ENCODE peak calls at places on chromosomes 6 and 20, in eight cellular contexts. G is NT2/D1, T is psoas muscle, D is osteoblast, F is heart right ventricle, C is ovary, U is heart left ventricle, J is PC-9. R is an unnamed sample.

GRCh38 chr6:159045826-159046225 is 1.0 kb upstream of the TAGAP start:
- DNase-seq in G (no peak), T (no peak), D (peak; percentile 37), F (no peak), C (no peak), U (no peak), J (no peak), R (no peak)

GRCh38 chr20:64041781-64042771 is 6.1 kb downstream of the C20orf204 start:
- DNase-seq in G (no peak), T (no peak), D (peak; percentile 84), F (no peak), C (no peak), U (no peak), J (no peak), R (no peak)

GRCh38 chr20:62792182-62792939 is 3.9 kb upstream of the MRGBP start:
- DNase-seq in G (no peak), T (no peak), D (no peak), F (no peak), C (no peak), U (no peak), J (peak; percentile 71), R (no peak)

GRCh38 chr20:62120990-62121775 is 1.1 kb upstream of the LSM14B start:
- DNase-seq in G (no peak), T (peak; percentile 76), D (no peak), F (no peak), C (no peak), U (no peak), J (peak; percentile 64), R (no peak)

GRCh38 chr20:33130553-33130952 is 37.4 kb upstream of the BPIFA2 start:
- DNase-seq in G (no peak), T (no peak), D (no peak), F (no peak), C (no peak), U (no peak), J (peak; percentile 66), R (no peak)

GRCh38 chr20:38789503-38790209 is 15.8 kb upstream of the PPP1R16B start:
- DNase-seq in G (no peak), T (no peak), D (no peak), F (no peak), C (no peak), U (no peak), J (peak; percentile 84), R (no peak)

GRCh38 chr6:1388081-1388926 is 1.1 kb upstream of the FOXF2 start:
- DNase-seq in G (no peak), T (no peak), D (peak; percentile 77), F (no peak), C (no peak), U (no peak), J (no peak), R (no peak)

GRCh38 chr6:29626948-29627761 is 5.8 kb downstream of the GABBR1 start:
- DNase-seq in G (no peak), T (no peak), D (peak; percentile 85), F (no peak), C (peak; percentile 62), U (peak; percentile 25), J (no peak), R (no peak)

GRCh38 chr6:159700970-159701369 is 7.9 kb upstream of the SOD2 start:
- DNase-seq in G (no peak), T (no peak), D (no peak), F (no peak), C (no peak), U (no peak), J (no peak), R (no peak)

GRCh38 chr20:38706482-38706881 is 17.8 kb upstream of the SLC32A1 start:
- DNase-seq in G (no peak), T (no peak), D (no peak), F (no peak), C (no peak), U (no peak), J (no peak), R (no peak)

GRCh38 chr20:35171753-35172433 is at the start of gene PROCR:
- DNase-seq in G (peak; percentile 63), T (peak; percentile 88), D (peak; percentile 98), F (peak; percentile 91), C (peak; percentile 86), U (peak; percentile 88), J (peak; percentile 68), R (peak; percentile 97)

GRCh38 chr6:13299909-13300308 is 28.4 kb downstream of the TBC1D7 start:
- DNase-seq in G (no peak), T (no peak), D (no peak), F (no peak), C (no peak), U (no peak), J (no peak), R (no peak)

GRCh38 chr6:8908638-8909037 is 473.3 kb upstream of the SLC35B3 start:
- DNase-seq in G (no peak), T (no peak), D (no peak), F (no peak), C (no peak), U (no peak), J (no peak), R (no peak)

GRCh38 chr20:60453388-60453787 is 495.2 kb downstream of the CDH26 start:
- DNase-seq in G (no peak), T (no peak), D (no peak), F (no peak), C (no peak), U (no peak), J (no peak), R (peak; percentile 16)

GRCh38 chr20:1448081-1448627 is 18.5 kb downstream of the NSFL1C start:
- DNase-seq in G (no peak), T (no peak), D (no peak), F (no peak), C (no peak), U (no peak), J (no peak), R (no peak)
- H3K36me3 ChIP-seq in G (peaks cover 99% of the 10 kb centered on the region), T (peaks cover 31% of the 10 kb centered on the region), D (peaks cover 95% of the 10 kb centered on the region), F (peaks cover 100% of the 10 kb centered on the region), C (no peaks in the 10 kb centered on the region), U (peaks cover 55% of the 10 kb centered on the region), J (peaks cover 58% of the 10 kb centered on the region), R (peaks cover 16% of the 10 kb centered on the region)

GRCh38 chr6:25107218-25107617 is 171.5 kb upstream of the RIPOR2 start:
- DNase-seq in G (no peak), T (no peak), D (no peak), F (no peak), C (no peak), U (no peak), J (no peak), R (no peak)

GRCh38 chr6:25103603-25104002 is 167.8 kb upstream of the RIPOR2 start:
- DNase-seq in G (no peak), T (no peak), D (no peak), F (no peak), C (no peak), U (no peak), J (no peak), R (no peak)

GRCh38 chr6:25100288-25100687 is 164.5 kb upstream of the RIPOR2 start:
- DNase-seq in G (no peak), T (no peak), D (peak; percentile 43), F (no peak), C (no peak), U (no peak), J (no peak), R (no peak)

DNA sequence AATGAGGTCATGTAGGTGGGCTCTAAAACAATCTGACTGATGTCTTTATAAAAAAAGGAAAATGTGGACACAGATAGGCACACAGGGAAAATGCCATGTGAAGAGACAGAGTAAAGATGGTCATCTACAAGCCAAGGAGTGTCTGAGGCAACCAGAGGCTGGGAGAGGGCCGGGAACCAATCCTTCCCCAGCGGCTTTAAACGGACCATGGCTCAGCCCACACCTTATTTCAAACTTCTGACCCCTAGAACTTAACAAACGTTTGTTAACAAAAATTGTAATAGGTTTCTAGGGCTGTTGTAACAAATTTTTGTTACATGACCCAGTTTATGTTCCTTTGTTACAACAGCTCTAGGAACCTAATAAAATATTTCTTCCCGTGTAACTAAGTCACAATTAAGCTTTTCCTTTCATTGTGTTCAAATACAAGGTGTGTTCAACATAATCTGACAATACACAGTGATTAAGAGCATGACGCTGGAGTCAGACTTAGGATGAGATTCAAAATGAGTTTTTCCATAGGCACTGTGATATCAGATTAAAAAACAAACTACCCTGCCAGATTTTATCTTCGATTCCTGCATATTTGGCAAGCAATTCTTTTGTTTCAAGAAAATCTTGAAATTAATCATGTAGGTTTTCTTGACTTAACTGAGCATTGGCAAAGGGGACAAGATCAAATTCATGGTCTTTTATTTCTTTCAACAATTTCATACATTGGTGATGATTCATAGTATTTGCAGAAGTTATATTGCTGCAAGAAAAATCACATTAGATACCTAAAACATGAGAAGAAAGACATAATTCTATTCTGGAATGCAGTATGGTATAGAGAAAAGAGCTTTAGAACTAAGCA is 169.5 kb upstream of the RIPOR2 start:
- DNase-seq in G (no peak), T (no peak), D (no peak), F (no peak), C (no peak), U (no peak), J (peak; percentile 39), R (no peak)
- H3K36me3 ChIP-seq in G (no peaks in the 10 kb centered on the region), T (no peaks in the 10 kb centered on the region), D (peaks cover 17% of the 10 kb centered on the region), F (peaks cover 47% of the 10 kb centered on the region), C (no peaks in the 10 kb centered on the region), U (peaks cover 3% of the 10 kb centered on the region), J (no peaks in the 10 kb centered on the region), R (no peaks in the 10 kb centered on the region)

GRCh38 chr20:4787069-4787468 is 65.4 kb downstream of the PRND start:
- DNase-seq in G (no peak), T (no peak), D (peak; percentile 85), F (no peak), C (no peak), U (no peak), J (no peak), R (no peak)
- H3K36me3 ChIP-seq in G (peaks cover 23% of the 10 kb centered on the region), T (no peaks in the 10 kb centered on the region), D (no peaks in the 10 kb centered on the region), F (peaks cover 54% of the 10 kb centered on the region), C (no peaks in the 10 kb centered on the region), U (no peaks in the 10 kb centered on the region), J (no peaks in the 10 kb centered on the region), R (peaks cover 4% of the 10 kb centered on the region)

GRCh38 chr6:79009819-79010218 is 68.2 kb downstream of the PHIP start:
- DNase-seq in G (no peak), T (no peak), D (no peak), F (no peak), C (no peak), U (no peak), J (no peak), R (no peak)

GRCh38 chr6:79005024-79005423 is 73.0 kb downstream of the PHIP start:
- DNase-seq in G (no peak), T (no peak), D (no peak), F (no peak), C (no peak), U (no peak), J (no peak), R (no peak)

GRCh38 chr6:79011940-79012339 is 66.1 kb downstream of the PHIP start:
- DNase-seq in G (no peak), T (no peak), D (no peak), F (no peak), C (no peak), U (no peak), J (no peak), R (no peak)

GRCh38 chr6:79005497-79005896 is 72.6 kb downstream of the PHIP start:
- DNase-seq in G (no peak), T (no peak), D (no peak), F (no peak), C (no peak), U (no peak), J (no peak), R (no peak)

DNA sequence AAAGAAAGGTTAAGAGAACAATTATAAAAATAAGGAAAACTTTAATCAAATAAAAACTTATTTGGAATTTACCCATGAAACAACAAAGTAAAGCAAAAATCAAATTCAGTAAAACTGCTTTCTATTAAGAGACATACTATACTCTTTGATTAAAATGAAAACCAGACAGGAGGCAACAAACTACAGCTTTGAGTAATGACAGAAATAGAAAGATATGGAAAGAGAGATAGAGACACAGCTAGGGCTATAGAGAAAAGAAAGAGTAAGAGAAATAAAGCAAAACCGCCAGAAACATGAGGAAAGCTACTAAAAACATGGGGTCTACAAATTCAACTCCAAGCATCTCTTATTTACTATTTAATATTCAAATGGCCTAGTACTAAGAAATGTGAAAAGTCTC is 67.6 kb downstream of the PHIP start:
- DNase-seq in G (no peak), T (no peak), D (no peak), F (no peak), C (no peak), U (no peak), J (no peak), R (no peak)
- H3K36me3 ChIP-seq in G (peaks cover 25% of the 10 kb centered on the region), T (no peaks in the 10 kb centered on the region), D (peaks cover 7% of the 10 kb centered on the region), F (peaks cover 31% of the 10 kb centered on the region), C (no peaks in the 10 kb centered on the region), U (peaks cover 4% of the 10 kb centered on the region), J (peaks cover 4% of the 10 kb centered on the region), R (peaks cover 5% of the 10 kb centered on the region)